ENCODE peak calls at places on chromosomes 13 and 19, in four cellular contexts. Y is AG09309; E is frontal cortex; U is activated naive CD4-positive, alpha-beta T cell. I is an unnamed sample.

GRCh38 chr13:94384217-94384905 is 95.1 kb downstream of the DCT start:
- DNase-seq in Y (no peak), E (no peak), U (no peak), I (no peak)

GRCh38 chr19:44697670-44698034 is 1.3 kb upstream of the CEACAM16 start:
- DNase-seq in Y (no peak), E (no peak), U (no peak), I (no peak)

GRCh38 chr19:34325181-34325580 is 39.8 kb upstream of the GPI start:
- DNase-seq in Y (no peak), E (no peak), U (no peak), I (no peak)

GRCh38 chr19:57280913-57281425 is 684 bp downstream of the ZNF460 start:
- DNase-seq in Y (no peak), E (no peak), U (no peak), I (peak; percentile 37)

GRCh38 chr13:23806874-23807522 is 82.2 kb downstream of the MIPEP start:
- DNase-seq in Y (no peak), E (no peak), U (no peak), I (no peak)

GRCh38 chr13:108947551-108948030 is 318.2 kb downstream of the MYO16 start:
- DNase-seq in Y (peak; percentile 66), E (no peak), U (no peak), I (no peak)

GRCh38 chr13:33349314-33349995 is 63.9 kb upstream of the STARD13 start:
- DNase-seq in Y (no peak), E (no peak), U (no peak), I (peak; percentile 23)

GRCh38 chr19:33325920-33326319 is 23.6 kb upstream of the CEBPA start:
- DNase-seq in Y (no peak), E (no peak), U (no peak), I (no peak)

GRCh38 chr19:48638831-48639381 is 1.7 kb upstream of the DBP start:
- DNase-seq in Y (no peak), E (no peak), U (no peak), I (no peak)

GRCh38 chr19:10981496-10981895 is 20.7 kb downstream of the SMARCA4 start:
- DNase-seq in Y (no peak), E (no peak), U (no peak), I (peak; percentile 18)

GRCh38 chr13:23621316-23621645 is 51.1 kb downstream of the TNFRSF19 start:
- DNase-seq in Y (peak; percentile 45), E (no peak), U (no peak), I (peak; percentile 96)

GRCh38 chr19:7597689-7598088 is 2.0 kb downstream of the CAMSAP3 start:
- DNase-seq in Y (no peak), E (no peak), U (no peak), I (peak; percentile 18)

GRCh38 chr13:112781287-112781686 is 91.4 kb downstream of the ATP11A start:
- DNase-seq in Y (no peak), E (no peak), U (no peak), I (no peak)

GRCh38 chr19:41957838-41958366 is 1.2 kb downstream of the RABAC1 start:
- DNase-seq in Y (peak; percentile 46), E (peak; percentile 72), U (no peak), I (peak; percentile 88)

GRCh38 chr13:106882222-106882621 is 314.3 kb upstream of the ARGLU1 start:
- DNase-seq in Y (no peak), E (no peak), U (no peak), I (no peak)

GRCh38 chr19:47507031-47507430 is 7.8 kb downstream of the NAPA start:
- DNase-seq in Y (no peak), E (no peak), U (no peak), I (no peak)

GRCh38 chr13:92656103-92656502 is 570.5 kb upstream of the GPC6 start:
- DNase-seq in Y (no peak), E (no peak), U (no peak), I (no peak)

I was measured in ELR.